ENCODE peak calls at places on chromosomes 5 and 9, in nine cellular contexts. Q, M, C, B, X, W, N, U and F are unnamed samples.

GRCh38 chr9:119811030-119811429 is 441.8 kb upstream of the BRINP1 start:
- DNase-seq in M (no peak), N (no peak), W (peak; percentile 1), X (no peak), B (no peak), Q (no peak), C (peak; percentile 85), U (no peak), F (no peak)

GRCh38 chr5:63495225-63495624 is 467.0 kb downstream of the HTR1A start:
- DNase-seq in M (no peak), B (no peak), X (no peak), W (no peak), Q (no peak), U (no peak), N (no peak), C (no peak), F (no peak)

GRCh38 chr9:109289186-109289585 is 31.7 kb downstream of the EPB41L4B start:
- DNase-seq in Q (peak; percentile 58), M (no peak), B (no peak), N (no peak), U (no peak), C (no peak), W (no peak), X (no peak), F (no peak)

GRCh38 chr9:34380034-34380510 is 3.4 kb upstream of the MYORG start:
- DNase-seq in Q (no peak), B (no peak), C (no peak), U (no peak), X (peak; percentile 42), M (no peak), W (no peak), N (peak; percentile 57), F (peak; percentile 4)

GRCh38 chr5:6715758-6716633 is 2.8 kb downstream of the TENT4A start:
- DNase-seq in Q (no peak), W (no peak), N (peak; percentile 56), U (no peak), M (peak; percentile 36), B (peak; percentile 8), X (peak; percentile 21), C (no peak), F (peak; percentile 44)

GRCh38 chr5:4614088-4614487 is 526.0 kb upstream of the ADAMTS16 start:
- DNase-seq in Q (no peak), U (no peak), C (peak; percentile 6), W (no peak), X (no peak), N (no peak), B (no peak), M (no peak), F (no peak)

GRCh38 chr5:73532195-73532594 is 33.2 kb downstream of the ANKRA2 start:
- DNase-seq in N (no peak), X (no peak), Q (no peak), M (no peak), B (no peak), U (no peak), W (no peak), C (no peak), F (no peak)

GRCh38 chr9:135575995-135576631 is 14.6 kb downstream of the PAEP start:
- DNase-seq in U (no peak), W (no peak), X (no peak), M (no peak), B (no peak), C (no peak), Q (no peak), N (no peak), F (no peak)

GRCh38 chr9:14258156-14258555 is 55.8 kb downstream of the NFIB start:
- DNase-seq in C (no peak), B (no peak), M (no peak), U (no peak), Q (no peak), N (no peak), W (no peak), X (no peak), F (no peak)

GRCh38 chr9:123415593-123415930 is 59.6 kb downstream of the CRB2 start:
- DNase-seq in C (no peak), Q (no peak), N (no peak), U (no peak), M (no peak), X (no peak), B (no peak), W (no peak), F (no peak)

GRCh38 chr9:82149647-82150046 is 161.1 kb downstream of the SPATA31D1 start:
- DNase-seq in U (no peak), B (no peak), M (no peak), N (no peak), W (no peak), Q (no peak), C (no peak), X (no peak), F (no peak)

GRCh38 chr5:84478603-84479002 is 93.9 kb upstream of the EDIL3 start:
- DNase-seq in N (no peak), U (no peak), M (no peak), W (peak; percentile 33), Q (no peak), B (no peak), X (no peak), C (peak; percentile 54), F (no peak)

GRCh38 chr9:108108802-108109448 is 619.4 kb upstream of the KLF4 start:
- DNase-seq in N (peak; percentile 2), X (no peak), C (peak; percentile 76), U (no peak), Q (no peak), W (peak; percentile 46), M (no peak), B (no peak), F (peak; percentile 38)

GRCh38 chr9:8143677-8144076 is 344.1 kb upstream of the DMAC1 start:
- DNase-seq in C (no peak), M (no peak), N (no peak), U (no peak), B (no peak), W (no peak), X (no peak), Q (no peak), F (no peak)

GRCh38 chr5:169763437-169764301 is 126.6 kb downstream of the DOCK2 start:
- DNase-seq in M (no peak), N (peak; percentile 56), Q (no peak), U (no peak), W (peak; percentile 36), C (peak; percentile 60), X (no peak), B (no peak), F (no peak)

GRCh38 chr5:54224083-54224836 is 86.1 kb downstream of the ARL15 start:
- DNase-seq in W (no peak), C (no peak), U (no peak), B (no peak), M (no peak), X (no peak), Q (no peak), N (no peak), F (no peak)

GRCh38 chr5:36944024-36944423 is 67.5 kb downstream of the NIPBL start:
- DNase-seq in U (no peak), B (no peak), M (no peak), N (no peak), Q (no peak), W (no peak), X (no peak), C (no peak), F (no peak)

GRCh38 chr5:24145806-24146205 is 499.0 kb downstream of the CDH10 start:
- DNase-seq in U (no peak), B (no peak), Q (no peak), N (no peak), X (no peak), C (no peak), M (no peak), W (no peak), F (no peak)
- H3K4me1 ChIP-seq in U (no peaks in the 10 kb centered on the region), B (no peaks in the 10 kb centered on the region), Q (no peaks in the 10 kb centered on the region), N (no peaks in the 10 kb centered on the region), X (no peaks in the 10 kb centered on the region), C (no peaks in the 10 kb centered on the region), M (no peaks in the 10 kb centered on the region), W (no peaks in the 10 kb centered on the region), F (no peaks in the 10 kb centered on the region)

DNA sequence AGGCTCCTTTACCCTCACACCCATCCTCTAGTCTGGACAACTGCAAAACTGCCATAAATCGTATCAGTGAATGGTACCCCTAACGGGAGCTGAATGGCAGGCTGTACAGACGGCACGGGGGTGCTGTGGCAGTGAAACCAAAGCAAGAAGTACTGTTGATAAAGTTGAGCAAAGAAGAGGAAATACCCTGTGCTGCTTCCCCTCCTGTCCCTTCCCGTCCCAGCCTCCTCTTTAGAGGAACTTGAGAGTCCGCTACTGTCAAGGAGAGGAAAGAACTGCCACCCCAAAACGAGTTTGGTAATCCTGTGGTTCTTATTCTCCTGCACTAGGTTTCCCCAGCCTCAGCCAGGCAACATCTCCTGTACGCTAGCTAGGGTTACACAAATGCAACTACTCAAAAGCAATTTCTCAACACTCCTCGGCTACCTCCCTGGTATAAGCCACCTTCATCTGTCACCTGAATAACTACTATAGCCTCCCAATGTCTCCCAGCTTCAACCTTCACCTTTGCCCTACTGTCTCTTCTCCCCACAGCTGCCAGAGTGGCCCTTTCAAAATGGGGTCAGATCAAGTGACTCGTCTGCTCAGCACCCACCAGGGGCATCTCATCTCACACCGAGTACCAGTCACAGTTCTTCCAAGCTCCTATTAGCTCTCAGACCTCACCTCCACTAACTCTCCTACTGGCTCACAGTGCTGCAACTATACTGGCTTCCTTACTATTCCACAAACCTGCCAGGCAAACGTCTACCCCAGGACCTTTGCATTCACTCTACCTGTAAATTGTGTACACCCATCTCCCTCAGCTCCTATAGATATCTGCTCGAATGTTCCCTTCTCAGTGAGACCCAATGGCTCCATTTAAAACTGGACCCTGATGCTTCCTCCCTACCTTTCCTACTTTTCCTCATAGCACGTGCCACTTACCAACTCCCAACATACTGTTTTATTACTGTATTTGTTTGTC is 4.1 kb downstream of the GLRX start:
- DNase-seq in M (peak; percentile 30), U (no peak), W (no peak), B (no peak), X (no peak), C (no peak), N (peak; percentile 58), Q (no peak), F (no peak)
- H3K4me1 ChIP-seq in M (peaks cover 61% of the 10 kb centered on the region), U (peaks cover 2% of the 10 kb centered on the region), W (peaks cover 20% of the 10 kb centered on the region), B (peaks cover 7% of the 10 kb centered on the region), X (peaks cover 11% of the 10 kb centered on the region), C (peaks cover 4% of the 10 kb centered on the region), N (peaks cover 46% of the 10 kb centered on the region), Q (peaks cover 23% of the 10 kb centered on the region), F (peaks cover 2% of the 10 kb centered on the region)

DNA sequence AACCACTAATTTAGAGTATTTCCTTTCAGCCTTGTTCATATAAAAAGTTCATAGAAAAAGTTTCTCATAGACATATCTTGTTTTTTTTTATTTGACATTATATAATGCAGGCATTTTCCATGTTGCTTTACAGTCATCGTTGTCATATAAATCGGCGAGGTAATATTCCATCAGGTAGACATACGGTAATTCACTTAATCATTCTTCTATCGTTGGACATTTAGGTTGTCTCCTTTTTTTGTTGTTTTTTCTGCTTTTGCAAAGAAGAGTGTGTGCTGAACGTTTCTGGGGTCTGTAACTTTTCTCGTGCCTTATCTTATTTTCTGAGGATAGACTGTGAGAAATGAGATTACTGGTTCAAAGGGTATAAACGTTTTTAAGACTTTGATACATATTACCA is 283.6 kb downstream of the ARHGAP26 start:
- DNase-seq in U (no peak), Q (no peak), C (no peak), B (no peak), M (no peak), X (no peak), N (no peak), W (no peak), F (no peak)
- H3K4me1 ChIP-seq in U (no peaks in the 10 kb centered on the region), Q (peaks cover 22% of the 10 kb centered on the region), C (peaks cover 24% of the 10 kb centered on the region), B (no peaks in the 10 kb centered on the region), M (no peaks in the 10 kb centered on the region), X (no peaks in the 10 kb centered on the region), N (peaks cover 93% of the 10 kb centered on the region), W (peaks cover 15% of the 10 kb centered on the region), F (no peaks in the 10 kb centered on the region)

DNA sequence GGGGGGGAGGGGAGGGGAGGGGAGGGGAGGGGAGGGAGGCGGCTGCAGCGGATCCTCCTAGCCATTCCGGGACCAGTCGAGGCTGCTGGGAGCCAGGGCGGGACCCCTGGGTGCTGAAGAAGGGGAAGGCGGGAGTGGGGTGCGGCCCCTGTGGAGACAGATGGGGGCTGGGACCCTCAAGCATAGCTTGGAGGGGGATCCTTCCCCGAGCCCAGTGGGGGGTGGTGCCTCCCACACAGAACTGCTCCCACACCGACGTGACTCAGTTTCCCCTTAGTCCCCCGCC is 450 bp downstream of the PDLIM7 start:
- DNase-seq in U (no peak), Q (no peak), M (no peak), W (no peak), C (no peak), X (no peak), N (no peak), B (no peak), F (no peak)
- H3K4me1 ChIP-seq in U (peaks cover 15% of the 10 kb centered on the region), Q (peaks cover 34% of the 10 kb centered on the region), M (peaks cover 27% of the 10 kb centered on the region), W (peaks cover 40% of the 10 kb centered on the region), C (peaks cover 46% of the 10 kb centered on the region), X (peaks cover 10% of the 10 kb centered on the region), N (peaks cover 48% of the 10 kb centered on the region), B (peaks cover 39% of the 10 kb centered on the region), F (no peaks in the 10 kb centered on the region)